ENCODE peak calls at places on chromosomes 4 and X, in nine cellular contexts. One of them, this sample, is unnamed.

GRCh38 chr4:125010776-125011503 is 298.4 kb upstream of the ANKRD50 start:
- DNase-seq in adrenal gland: no peak
- DNase-seq in naive thymus-derived CD4-positive, alpha-beta T cell: no peak
- DNase-seq in NCI-H774: no peak
- DNase-seq in cardiac muscle cell: no peak
- DNase-seq in AG08396: no peak
- DNase-seq in HuH-7.5: no peak
- DNase-seq in amygdala: no peak
- DNase-seq in heart right ventricle: no peak
- DNase-seq in this sample: no peak

GRCh38 chr4:40216622-40217366 is 20.0 kb downstream of the RHOH start:
- DNase-seq in adrenal gland: no peak
- DNase-seq in naive thymus-derived CD4-positive, alpha-beta T cell: no peak
- DNase-seq in NCI-H774: no peak
- DNase-seq in cardiac muscle cell: no peak
- DNase-seq in AG08396: no peak
- DNase-seq in HuH-7.5: no peak
- DNase-seq in amygdala: no peak
- DNase-seq in heart right ventricle: no peak
- DNase-seq in this sample: no peak

GRCh38 chrX:129980540-129981206 is 1.8 kb upstream of the BCORL1 start:
- DNase-seq in adrenal gland: peak; percentile 54
- DNase-seq in naive thymus-derived CD4-positive, alpha-beta T cell: peak; percentile 15
- DNase-seq in NCI-H774: peak; percentile 11
- DNase-seq in cardiac muscle cell: peak; percentile 47
- DNase-seq in AG08396: no peak
- DNase-seq in HuH-7.5: no peak
- DNase-seq in amygdala: no peak
- DNase-seq in heart right ventricle: peak; percentile 53
- DNase-seq in this sample: no peak

GRCh38 chr4:48340276-48340904 is 939 bp upstream of the SLAIN2 start:
- DNase-seq in adrenal gland: no peak
- DNase-seq in naive thymus-derived CD4-positive, alpha-beta T cell: peak; percentile 35
- DNase-seq in NCI-H774: no peak
- DNase-seq in cardiac muscle cell: peak; percentile 75
- DNase-seq in AG08396: peak; percentile 34
- DNase-seq in HuH-7.5: no peak
- DNase-seq in amygdala: no peak
- DNase-seq in heart right ventricle: no peak
- DNase-seq in this sample: no peak

GRCh38 chr4:22514001-22514400 is 1.9 kb downstream of the ADGRA3 start:
- DNase-seq in adrenal gland: no peak
- DNase-seq in naive thymus-derived CD4-positive, alpha-beta T cell: no peak
- DNase-seq in NCI-H774: no peak
- DNase-seq in cardiac muscle cell: peak; percentile 36
- DNase-seq in AG08396: peak; percentile 70
- DNase-seq in HuH-7.5: no peak
- DNase-seq in amygdala: no peak
- DNase-seq in heart right ventricle: no peak
- DNase-seq in this sample: no peak

GRCh38 chrX:149145845-149146285 is 359.2 kb downstream of the IDS start:
- DNase-seq in adrenal gland: no peak
- DNase-seq in naive thymus-derived CD4-positive, alpha-beta T cell: no peak
- DNase-seq in NCI-H774: no peak
- DNase-seq in cardiac muscle cell: no peak
- DNase-seq in AG08396: no peak
- DNase-seq in HuH-7.5: no peak
- DNase-seq in amygdala: no peak
- DNase-seq in heart right ventricle: no peak
- DNase-seq in this sample: no peak

GRCh38 chr4:5956285-5957021 is 61.8 kb downstream of the C4orf50 start:
- DNase-seq in adrenal gland: peak; percentile 87
- DNase-seq in naive thymus-derived CD4-positive, alpha-beta T cell: no peak
- DNase-seq in NCI-H774: peak; percentile 94
- DNase-seq in cardiac muscle cell: no peak
- DNase-seq in AG08396: no peak
- DNase-seq in HuH-7.5: no peak
- DNase-seq in amygdala: no peak
- DNase-seq in heart right ventricle: no peak
- DNase-seq in this sample: no peak

GRCh38 chrX:56232221-56233082 is at the start of gene KLF8:
- DNase-seq in adrenal gland: peak; percentile 22
- DNase-seq in naive thymus-derived CD4-positive, alpha-beta T cell: no peak
- DNase-seq in NCI-H774: no peak
- DNase-seq in cardiac muscle cell: peak; percentile 8
- DNase-seq in AG08396: peak; percentile 41
- DNase-seq in HuH-7.5: no peak
- DNase-seq in amygdala: no peak
- DNase-seq in heart right ventricle: peak; percentile 27
- DNase-seq in this sample: no peak

GRCh38 chr4:1053080-1053661 is 41.7 kb downstream of the FGFRL1 start:
- DNase-seq in adrenal gland: peak; percentile 10
- DNase-seq in naive thymus-derived CD4-positive, alpha-beta T cell: no peak
- DNase-seq in NCI-H774: no peak
- DNase-seq in cardiac muscle cell: peak; percentile 58
- DNase-seq in AG08396: peak; percentile 77
- DNase-seq in HuH-7.5: no peak
- DNase-seq in amygdala: no peak
- DNase-seq in heart right ventricle: no peak
- DNase-seq in this sample: no peak

GRCh38 chrX:45623266-45623665 is 422.6 kb upstream of the DIPK2B start:
- DNase-seq in adrenal gland: no peak
- DNase-seq in naive thymus-derived CD4-positive, alpha-beta T cell: no peak
- DNase-seq in NCI-H774: no peak
- DNase-seq in cardiac muscle cell: peak; percentile 79
- DNase-seq in AG08396: peak; percentile 81
- DNase-seq in HuH-7.5: no peak
- DNase-seq in amygdala: no peak
- DNase-seq in heart right ventricle: no peak
- DNase-seq in this sample: no peak

GRCh38 chr4:23909671-23910070 is 19.8 kb upstream of the PPARGC1A start:
- DNase-seq in adrenal gland: no peak
- DNase-seq in naive thymus-derived CD4-positive, alpha-beta T cell: no peak
- DNase-seq in NCI-H774: no peak
- DNase-seq in cardiac muscle cell: no peak
- DNase-seq in AG08396: no peak
- DNase-seq in HuH-7.5: no peak
- DNase-seq in amygdala: no peak
- DNase-seq in heart right ventricle: no peak
- DNase-seq in this sample: no peak

GRCh38 chr4:152100378-152101201 is 339.8 kb upstream of the GATB start:
- DNase-seq in adrenal gland: no peak
- DNase-seq in naive thymus-derived CD4-positive, alpha-beta T cell: peak; percentile 90
- DNase-seq in NCI-H774: no peak
- DNase-seq in cardiac muscle cell: no peak
- DNase-seq in AG08396: no peak
- DNase-seq in HuH-7.5: no peak
- DNase-seq in amygdala: no peak
- DNase-seq in heart right ventricle: no peak
- DNase-seq in this sample: no peak

GRCh38 chr4:155807021-155807420 is 48.2 kb downstream of the GUCY1B1 start:
- DNase-seq in adrenal gland: no peak
- DNase-seq in naive thymus-derived CD4-positive, alpha-beta T cell: no peak
- DNase-seq in NCI-H774: no peak
- DNase-seq in cardiac muscle cell: peak; percentile 18
- DNase-seq in AG08396: no peak
- DNase-seq in HuH-7.5: no peak
- DNase-seq in amygdala: no peak
- DNase-seq in heart right ventricle: no peak
- DNase-seq in this sample: no peak

GRCh38 chrX:11474576-11474975 is 181.4 kb downstream of the AMELX start:
- DNase-seq in adrenal gland: no peak
- DNase-seq in naive thymus-derived CD4-positive, alpha-beta T cell: no peak
- DNase-seq in NCI-H774: no peak
- DNase-seq in cardiac muscle cell: no peak
- DNase-seq in AG08396: no peak
- DNase-seq in HuH-7.5: no peak
- DNase-seq in amygdala: no peak
- DNase-seq in heart right ventricle: no peak
- DNase-seq in this sample: no peak

This sample was measured in D721Med.